ENCODE peak calls at places on chromosomes 16 and 17, in eight cellular contexts. F, V, C, N, H, K, U and P are unnamed samples.

GRCh38 chr16:29664133-29664912 is 1.3 kb downstream of the SPN start:
- DNase-seq in F (no peak), V (no peak), C (no peak), N (no peak), H (no peak), K (no peak), U (no peak), P (no peak)

GRCh38 chr16:47142469-47143328 is 1.0 kb downstream of the NETO2 start:
- DNase-seq in F (peak; percentile 25), V (peak; percentile 25), C (peak; percentile 55), N (peak; percentile 59), H (peak; percentile 18), K (peak; percentile 14), U (peak; percentile 11), P (peak; percentile 52)

GRCh38 chr16:68072038-68072695 is 13.0 kb upstream of the NFATC3 start:
- DNase-seq in F (no peak), V (no peak), C (peak; percentile 91), N (peak; percentile 89), H (peak; percentile 70), K (peak; percentile 55), U (no peak), P (no peak)

GRCh38 chr16:70657956-70658355 is 11.6 kb downstream of the IL34 start:
- DNase-seq in F (no peak), V (no peak), C (no peak), N (no peak), H (no peak), K (no peak), U (no peak), P (no peak)

GRCh38 chr16:608019-608418 is 18.2 kb downstream of the RAB40C start:
- DNase-seq in F (no peak), V (no peak), C (peak; percentile 42), N (no peak), H (no peak), K (no peak), U (no peak), P (no peak)

GRCh38 chr17:18980682-18981384 is 23.7 kb downstream of the FAM83G start:
- DNase-seq in F (no peak), V (no peak), C (no peak), N (peak; percentile 83), H (no peak), K (peak; percentile 72), U (no peak), P (no peak)

GRCh38 chr17:82212331-82213250 is at the start of gene CCDC57:
- DNase-seq in F (peak; percentile 83), V (peak; percentile 92), C (peak; percentile 20), N (peak; percentile 68), H (peak; percentile 76), K (no peak), U (peak; percentile 75), P (peak; percentile 89)

GRCh38 chr16:67844441-67844840 is 2.3 kb upstream of the NUTF2 start:
- DNase-seq in F (no peak), V (no peak), C (peak; percentile 69), N (peak; percentile 39), H (peak; percentile 18), K (no peak), U (no peak), P (no peak)

GRCh38 chr17:64503341-64503740 is 2.7 kb downstream of the DDX5 start:
- DNase-seq in F (no peak), V (no peak), C (no peak), N (no peak), H (no peak), K (no peak), U (no peak), P (no peak)

GRCh38 chr17:43021739-43022512 is at the start of gene VAT1:
- DNase-seq in F (peak; percentile 86), V (peak; percentile 94), C (peak; percentile 60), N (peak; percentile 67), H (peak; percentile 71), K (peak; percentile 46), U (peak; percentile 79), P (peak; percentile 89)

GRCh38 chr17:39738568-39738901 is 797 bp downstream of the GRB7 start:
- DNase-seq in F (no peak), V (peak; percentile 92), C (peak; percentile 50), N (no peak), H (peak; percentile 48), K (no peak), U (no peak), P (no peak)

GRCh38 chr17:27477050-27477647 is 20.9 kb downstream of the KSR1 start:
- DNase-seq in F (no peak), V (no peak), C (no peak), N (no peak), H (no peak), K (no peak), U (no peak), P (no peak)

GRCh38 chr17:1344521-1344920 is 55.5 kb downstream of the YWHAE start:
- DNase-seq in F (no peak), V (no peak), C (no peak), N (no peak), H (no peak), K (no peak), U (no peak), P (no peak)

GRCh38 chr17:39164675-39165143 is 1.3 kb downstream of the ARL5C start:
- DNase-seq in F (peak; percentile 92), V (peak; percentile 99), C (peak; percentile 69), N (peak; percentile 96), H (peak; percentile 71), K (peak; percentile 90), U (peak; percentile 95), P (peak; percentile 81)

GRCh38 chr16:2428787-2429036 is 535 bp upstream of the CCNF start:
- DNase-seq in F (no peak), V (no peak), C (no peak), N (no peak), H (no peak), K (peak; percentile 11), U (no peak), P (no peak)

GRCh38 chr17:51768706-51769105 is 389.8 kb downstream of the CA10 start:
- DNase-seq in F (no peak), V (no peak), C (no peak), N (no peak), H (no peak), K (no peak), U (no peak), P (no peak)

GRCh38 chr16:31568577-31569359 is 41.1 kb downstream of the AHSP start:
- DNase-seq in F (peak; percentile 16), V (no peak), C (no peak), N (peak; percentile 12), H (no peak), K (no peak), U (no peak), P (peak; percentile 18)

GRCh38 chr17:78130439-78131101 is at the start of gene TMC8:
- DNase-seq in F (no peak), V (no peak), C (no peak), N (no peak), H (no peak), K (no peak), U (no peak), P (no peak)

GRCh38 chr17:5468075-5468473 is 708 bp downstream of the DHX33 start:
- DNase-seq in F (no peak), V (peak; percentile 34), C (peak; percentile 7), N (peak; percentile 0), H (no peak), K (no peak), U (no peak), P (no peak)

GRCh38 chr16:19861811-19862327 is 22.8 kb downstream of the GPRC5B start:
- DNase-seq in F (no peak), V (no peak), C (no peak), N (no peak), H (no peak), K (no peak), U (no peak), P (no peak)

GRCh38 chr16:71780521-71781089 is 28.0 kb downstream of the AP1G1 start:
- DNase-seq in F (no peak), V (no peak), C (no peak), N (no peak), H (no peak), K (no peak), U (no peak), P (no peak)

GRCh38 chr16:21194771-21195301 is 16.5 kb downstream of the ZP2 start:
- DNase-seq in F (no peak), V (no peak), C (peak; percentile 13), N (peak; percentile 52), H (no peak), K (peak; percentile 24), U (no peak), P (no peak)

GRCh38 chr17:30376621-30377452 is 1.9 kb upstream of the CPD start:
- DNase-seq in F (peak; percentile 49), V (no peak), C (no peak), N (peak; percentile 91), H (peak; percentile 55), K (peak; percentile 57), U (peak; percentile 46), P (no peak)
- TF ChIP-seq CTCF in F (no peak), V (no peak), C (no peak), N (no peak), H (no peak), K (no peak), U (no peak), P (no peak)

GRCh38 chr17:68613739-68614298 is 12.7 kb upstream of the FAM20A start:
- DNase-seq in F (no peak), V (peak; percentile 21), C (peak; percentile 55), N (peak; percentile 75), H (peak; percentile 91), K (peak; percentile 16), U (peak; percentile 71), P (peak; percentile 15)
- TF ChIP-seq CTCF in F (peak; percentile 74), V (peak; percentile 46), C (peak; percentile 76), N (peak; percentile 93), H (peak; percentile 93), K (peak; percentile 61), U (no peak), P (peak; percentile 59)

GRCh38 chr17:45666046-45666600 is 118.0 kb upstream of the CRHR1 start:
- DNase-seq in F (no peak), V (no peak), C (no peak), N (no peak), H (peak; percentile 17), K (no peak), U (no peak), P (no peak)
- TF ChIP-seq CTCF in F (no peak), V (peak; percentile 24), C (peak; percentile 29), N (no peak), H (peak; percentile 57), K (peak; percentile 15), U (no peak), P (no peak)

DNA sequence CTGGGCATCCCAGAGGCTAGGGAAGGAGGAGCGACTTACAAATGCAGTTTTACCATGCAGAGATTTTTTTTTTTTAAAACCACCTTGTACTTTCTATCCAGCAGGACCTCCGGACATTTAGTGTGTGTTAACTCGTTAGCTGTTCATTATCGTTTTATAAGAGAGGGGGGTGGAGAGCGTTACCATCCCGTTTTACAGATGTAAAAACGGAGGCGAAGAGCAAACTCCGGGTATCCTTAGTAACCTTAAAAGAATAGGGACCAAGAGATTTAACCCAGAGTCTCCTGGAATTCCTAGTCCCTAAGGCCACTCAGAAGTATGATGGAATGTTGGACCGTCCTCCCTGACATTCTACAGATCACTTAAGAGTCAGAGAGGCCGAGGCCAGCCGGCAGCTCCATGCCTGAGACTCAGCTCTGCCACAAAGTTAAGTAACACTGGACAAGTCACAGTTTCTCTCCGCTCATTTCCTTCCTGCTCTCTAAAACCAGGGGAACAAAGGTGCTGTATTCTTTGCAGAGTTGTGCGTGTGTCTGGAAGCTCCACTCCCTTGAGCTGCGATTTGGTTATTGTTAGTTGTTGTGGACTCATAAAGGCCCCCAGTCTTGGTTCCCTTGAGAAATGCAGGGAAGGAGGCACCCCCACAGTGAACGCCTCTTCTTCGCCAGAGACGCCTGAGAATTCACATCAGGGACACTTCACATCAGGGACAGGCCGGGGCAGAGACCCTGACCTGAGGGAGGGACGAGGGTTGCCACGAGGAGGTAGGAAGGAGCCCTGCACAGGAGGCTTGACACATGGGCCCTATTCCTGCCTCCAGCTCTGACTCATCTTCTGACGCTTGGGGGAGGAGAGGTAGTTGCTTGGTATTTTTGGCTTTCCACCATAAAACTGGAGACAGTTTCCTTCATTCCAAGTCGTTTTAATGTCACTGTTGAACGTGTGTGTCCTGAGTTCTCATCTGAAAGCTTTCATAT is 1.2 kb downstream of the DUSP14 start:
- DNase-seq in F (peak; percentile 26), V (peak; percentile 90), C (peak; percentile 83), N (peak; percentile 92), H (peak; percentile 87), K (peak; percentile 84), U (peak; percentile 64), P (no peak)
- TF ChIP-seq CTCF in F (no peak), V (no peak), C (no peak), N (no peak), H (no peak), K (no peak), U (no peak), P (no peak)